ENCODE peak calls at places on chromosome 3, in four cellular contexts. B, P, E and C are unnamed samples.

GRCh38 chr3:108518895-108519294 is 8.5 kb upstream of the MYH15 start:
- DNase-seq in B (no peak), P (no peak), E (peak), C (peak)

GRCh38 chr3:169453256-169454059 is 210.1 kb downstream of the MECOM start:
- DNase-seq in B (no peak), P (no peak), E (no peak), C (no peak)

GRCh38 chr3:20225769-20226168 is 39.8 kb upstream of the SGO1 start:
- DNase-seq in B (peak), P (no peak), E (peak), C (peak)

GRCh38 chr3:94179059-94179458 is 116.2 kb downstream of the NSUN3 start:
- DNase-seq in B (no peak), P (no peak), E (no peak), C (no peak)

GRCh38 chr3:58180940-58181587 is 29.7 kb downstream of the DNASE1L3 start:
- DNase-seq in B (no peak), P (no peak), E (peak), C (no peak)

GRCh38 chr3:183385698-183386590 is 42.5 kb downstream of the MCF2L2 start:
- DNase-seq in B (peak), P (no peak), E (peak), C (peak)

GRCh38 chr3:111862415-111862814 is 3.4 kb downstream of the PHLDB2 start:
- DNase-seq in B (no peak), P (no peak), E (no peak), C (no peak)

GRCh38 chr3:74883690-74884089 is 269.2 kb upstream of the CNTN3 start:
- DNase-seq in B (no peak), P (no peak), E (peak), C (no peak)

GRCh38 chr3:116770815-116771450 is 61.4 kb downstream of the TUSC7 start:
- DNase-seq in B (peak), P (no peak), E (peak), C (peak)

GRCh38 chr3:64220161-64220560 is 5.1 kb downstream of the PRICKLE2 start:
- DNase-seq in B (no peak), P (no peak), E (peak), C (no peak)

GRCh38 chr3:38561746-38562466 is 65.8 kb downstream of the EXOG start:
- DNase-seq in B (no peak), P (no peak), E (no peak), C (no peak)

GRCh38 chr3:15206662-15207576 is 873 bp downstream of the CAPN7 start:
- DNase-seq in B (peak), P (no peak), E (peak), C (peak)

GRCh38 chr3:21705769-21706168 is 45.2 kb downstream of the ZNF385D start:
- DNase-seq in B (no peak), P (peak), E (peak), C (no peak)

GRCh38 chr3:30631237-30631961 is 25.0 kb downstream of the TGFBR2 start:
- DNase-seq in B (peak), P (no peak), E (peak), C (no peak)

GRCh38 chr3:159764211-159765024 is 224.2 kb upstream of the IL12A start:
- DNase-seq in B (no peak), P (peak), E (peak), C (peak)

GRCh38 chr3:48016336-48016973 is at the start of gene MAP4:
- DNase-seq in B (peak), P (no peak), E (no peak), C (no peak)

GRCh38 chr3:142027713-142028112 is 121.6 kb downstream of the TFDP2 start:
- DNase-seq in B (peak), P (no peak), E (peak), C (peak)

GRCh38 chr3:43582876-43583275 is 38.9 kb downstream of the ANO10 start:
- DNase-seq in B (peak), P (no peak), E (no peak), C (no peak)

GRCh38 chr3:67349551-67350174 is 304.7 kb downstream of the SUCLG2 start:
- DNase-seq in B (no peak), P (no peak), E (peak), C (no peak)

GRCh38 chr3:71926242-71926560 is 141.3 kb upstream of the PROK2 start:
- DNase-seq in B (no peak), P (no peak), E (peak), C (peak)

GRCh38 chr3:156676467-156677119 is 2.2 kb downstream of the TIPARP start:
- DNase-seq in B (no peak), P (no peak), E (peak), C (peak)

GRCh38 chr3:15636028-15636709 is 34.6 kb downstream of the BTD start:
- DNase-seq in B (no peak), P (peak), E (peak), C (no peak)

GRCh38 chr3:187737401-187738088 is 7.7 kb downstream of the BCL6 start:
- DNase-seq in B (peak), P (peak), E (peak), C (no peak)

GRCh38 chr3:98812851-98813374 is 49.8 kb downstream of the ST3GAL6 start:
- DNase-seq in B (peak), P (no peak), E (peak), C (no peak)

GRCh38 chr3:30448946-30449686 is 157.3 kb upstream of the TGFBR2 start:
- DNase-seq in B (no peak), P (no peak), E (no peak), C (no peak)

GRCh38 chr3:47143068-47143467 is 20.8 kb downstream of the SETD2 start:
- DNase-seq in B (no peak), P (no peak), E (no peak), C (no peak)

GRCh38 chr3:65030847-65031463 is 343.2 kb upstream of the ADAMTS9 start:
- DNase-seq in B (peak), P (no peak), E (peak), C (no peak)

GRCh38 chr3:172516318-172517214 is 6.7 kb downstream of the TNFSF10 start:
- DNase-seq in B (no peak), P (no peak), E (peak), C (no peak)

GRCh38 chr3:18208856-18209255 is 216.3 kb downstream of the SATB1 start:
- DNase-seq in B (peak), P (no peak), E (no peak), C (no peak)

GRCh38 chr3:34676431-34676830 is 878.0 kb downstream of the PDCD6IP start:
- DNase-seq in B (no peak), P (no peak), E (peak), C (no peak)

GRCh38 chr3:50156991-50157493 is 1.9 kb downstream of the SEMA3F start:
- DNase-seq in B (no peak), P (no peak), E (peak), C (no peak)

GRCh38 chr3:119205685-119206084 is 32.3 kb downstream of the UPK1B start:
- DNase-seq in B (no peak), P (no peak), E (no peak), C (no peak)

GRCh38 chr3:45084820-45085816 is 59.0 kb downstream of the CLEC3B start:
- DNase-seq in B (no peak), P (no peak), E (peak), C (no peak)

GRCh38 chr3:120743081-120743365 is 479 bp downstream of the GTF2E1 start:
- DNase-seq in B (no peak), P (no peak), E (peak), C (no peak)

GRCh38 chr3:141083831-141084624 is 32.9 kb downstream of the SPSB4 start:
- DNase-seq in B (no peak), P (no peak), E (no peak), C (no peak)

GRCh38 chr3:86175051-86175536 is 815.9 kb downstream of the VGLL3 start:
- DNase-seq in B (no peak), P (no peak), E (no peak), C (no peak)